ENCODE peak calls at places on chromosomes 5 and 9, in nine cellular contexts. O is brain microvascular endothelial cell; S is H9; R is activated CD4-positive, alpha-beta T cell treated with anti-CD3 and anti-CD28 coated beads for 24 hours; Z is psoas muscle; Q is colonic mucosa; C is NCI-H774; I is activated naive CD8-positive, alpha-beta T cell treated with anti-CD3 and anti-CD28 coated beads, Interleukin-2, amount 50 U/mL, for 16 hours; U is small intestine. H is an unnamed sample.

GRCh38 chr5:129852747-129853352 is 51.4 kb upstream of the CHSY3 start:
- DNase-seq in Z (peak; percentile 67), S (peak; percentile 80), R (peak; percentile 67), O (peak; percentile 74), C (peak; percentile 38), Q (peak; percentile 76), I (peak; percentile 46), U (peak; percentile 68), H (peak; percentile 75)

GRCh38 chr5:65933295-65933694 is 6.9 kb downstream of the ERBIN start:
- DNase-seq in U (no peak), Z (no peak), R (no peak), C (no peak), O (no peak), Q (no peak), I (no peak), S (no peak), H (no peak)

GRCh38 chr5:81183811-81184748 is 49.0 kb upstream of the CKMT2 start:
- DNase-seq in Q (no peak), O (no peak), C (peak; percentile 19), U (no peak), R (no peak), I (no peak), S (no peak), Z (no peak), H (no peak)

GRCh38 chr5:157167219-157167621 is 1.2 kb upstream of the GARIN3 start:
- DNase-seq in O (peak; percentile 72), Z (no peak), U (no peak), Q (no peak), C (no peak), S (no peak), R (no peak), I (no peak), H (no peak)

GRCh38 chr9:27451207-27451792 is 72.8 kb upstream of the IFNK start:
- DNase-seq in Q (no peak), S (no peak), C (no peak), U (no peak), R (no peak), O (no peak), Z (no peak), I (no peak), H (no peak)

GRCh38 chr5:44729536-44729935 is 79.2 kb upstream of the MRPS30 start:
- DNase-seq in U (no peak), C (no peak), Z (no peak), R (no peak), Q (no peak), S (no peak), O (no peak), I (no peak), H (no peak)

GRCh38 chr9:127178646-127179632 is 56.5 kb upstream of the ANGPTL2 start:
- DNase-seq in I (no peak), U (no peak), Q (peak; percentile 23), O (no peak), R (no peak), C (no peak), Z (no peak), S (peak; percentile 39), H (peak; percentile 68)

GRCh38 chr9:5762421-5762820 is 70.5 kb downstream of the ERMP1 start:
- DNase-seq in Q (no peak), C (no peak), U (no peak), S (no peak), O (no peak), R (no peak), I (no peak), Z (no peak), H (no peak)

GRCh38 chr9:127904888-127905728 is 5.7 kb upstream of the ST6GALNAC6 start:
- DNase-seq in Z (no peak), C (no peak), O (no peak), I (no peak), R (no peak), S (no peak), Q (peak; percentile 91), U (no peak), H (no peak)

GRCh38 chr9:116288658-116289057 is 135.1 kb downstream of the PAPPA start:
- DNase-seq in U (no peak), Z (no peak), I (no peak), Q (no peak), O (peak; percentile 99), R (no peak), C (no peak), S (no peak), H (no peak)

GRCh38 chr5:142104491-142104890 is 4.1 kb upstream of the NDFIP1 start:
- DNase-seq in I (no peak), S (no peak), R (no peak), O (no peak), C (no peak), Q (no peak), Z (no peak), U (peak; percentile 12), H (no peak)

GRCh38 chr9:89798546-89799120 is 193.8 kb downstream of the GADD45G start:
- DNase-seq in I (no peak), Z (no peak), U (no peak), Q (no peak), C (no peak), R (no peak), O (no peak), S (no peak), H (no peak)

GRCh38 chr9:95877984-95878383 is 2.5 kb downstream of the ERCC6L2 start:
- DNase-seq in I (no peak), U (no peak), Q (no peak), R (no peak), O (no peak), C (no peak), Z (no peak), S (no peak), H (no peak)

GRCh38 chr9:127311239-127311741 is 46.7 kb downstream of the GARNL3 start:
- DNase-seq in I (peak; percentile 6), Z (no peak), C (peak; percentile 52), O (peak; percentile 52), Q (peak; percentile 64), U (peak; percentile 69), R (peak; percentile 3), S (no peak), H (no peak)

GRCh38 chr5:159331099-159331973 is 1.0 kb upstream of the IL12B start:
- DNase-seq in Z (peak; percentile 66), Q (peak; percentile 83), R (peak; percentile 70), O (no peak), I (peak; percentile 53), U (peak; percentile 6), S (peak; percentile 73), C (peak; percentile 16), H (peak; percentile 74)

GRCh38 chr5:32076699-32077695 is 97.1 kb downstream of the GOLPH3 start:
- DNase-seq in R (peak; percentile 15), S (no peak), C (peak; percentile 33), U (peak; percentile 22), O (peak; percentile 47), Q (peak; percentile 27), I (no peak), Z (peak; percentile 39), H (no peak)

GRCh38 chr5:179330186-179330900 is 14.9 kb downstream of the ADAMTS2 start:
- DNase-seq in Z (no peak), I (no peak), C (no peak), R (no peak), U (no peak), S (no peak), O (no peak), Q (no peak), H (peak; percentile 48)

GRCh38 chr5:1834022-1834551 is 32.9 kb downstream of the NDUFS6 start:
- DNase-seq in O (no peak), S (no peak), R (no peak), U (no peak), C (no peak), I (no peak), Q (no peak), Z (no peak), H (no peak)